ENCODE peak calls at places on chromosomes 3 and 15, in nine cellular contexts. J is left ventricle myocardium superior; D is activated naive CD4-positive, alpha-beta T cell treated with anti-CD3 and anti-CD28 coated beads, Interleukin-2, amount 50 U/mL, for 72 hours; L is aorta; K is activated CD8-positive, alpha-beta T cell treated with anti-CD3 and anti-CD28 coated beads for 36 hours; S is CD4-positive, CD25-positive, alpha-beta regulatory T cell; Z is central memory CD8-positive, alpha-beta T cell; A is RWPE2; X is mucosa of descending colon. N is an unnamed sample.

GRCh38 chr3:45974686-45975085 is 20.9 kb downstream of the FYCO1 start:
- ATAC-seq in Z (no peak), S (no peak), L (no peak), K (no peak), X (no peak), D (no peak), A (no peak), J (no peak), N (no peak)

GRCh38 chr3:32551496-32551895 is 19.2 kb downstream of the DYNC1LI1 start:
- ATAC-seq in S (no peak), D (no peak), Z (no peak), J (no peak), X (no peak), L (no peak), A (no peak), K (no peak), N (no peak)

GRCh38 chr15:92158426-92158825 is 235.3 kb upstream of the ST8SIA2 start:
- ATAC-seq in Z (no peak), A (peak), L (no peak), S (peak), K (peak), X (peak), J (no peak), D (peak), N (peak)

GRCh38 chr3:99505646-99506269 is 132.6 kb upstream of the COL8A1 start:
- ATAC-seq in J (peak), X (peak), L (peak), A (no peak), K (peak), Z (no peak), D (peak), S (peak), N (peak)

GRCh38 chr3:10950476-10951294 is 41.9 kb upstream of the SLC6A1 start:
- ATAC-seq in X (peak), L (no peak), S (no peak), A (peak), D (peak), Z (no peak), J (peak), K (no peak), N (no peak)

GRCh38 chr15:49270541-49271421 is 100.7 kb downstream of the GALK2 start:
- ATAC-seq in D (no peak), J (peak), A (no peak), L (peak), Z (no peak), X (no peak), K (no peak), S (no peak), N (peak)

GRCh38 chr15:71129660-71130059 is 14.4 kb downstream of the THSD4 start:
- ATAC-seq in D (no peak), K (no peak), L (no peak), A (peak), S (no peak), Z (no peak), J (no peak), X (peak), N (no peak)

GRCh38 chr15:55389276-55389631 is 18.9 kb downstream of the CCPG1 start:
- ATAC-seq in K (no peak), A (peak), Z (no peak), S (no peak), L (no peak), X (no peak), J (no peak), D (peak), N (peak)

GRCh38 chr3:183553263-183554026 is 2.1 kb downstream of the KLHL6 start:
- ATAC-seq in D (no peak), A (no peak), J (no peak), S (no peak), X (no peak), L (no peak), K (no peak), Z (no peak), N (no peak)

GRCh38 chr3:134874737-134875413 is 79.8 kb downstream of the EPHB1 start:
- ATAC-seq in Z (no peak), A (peak), D (no peak), J (no peak), X (no peak), L (no peak), K (no peak), S (no peak), N (no peak)

GRCh38 chr3:182803596-182803995 is 10.3 kb downstream of the ATP11B start:
- ATAC-seq in J (no peak), L (no peak), D (no peak), A (no peak), X (no peak), K (peak), S (no peak), Z (no peak), N (peak)

GRCh38 chr3:124760601-124761000 is 30.3 kb downstream of the UMPS start:
- ATAC-seq in A (peak), J (peak), K (no peak), D (no peak), Z (no peak), L (no peak), X (peak), S (no peak), N (no peak)

GRCh38 chr3:45946307-45946706 is 3.0 kb downstream of the CXCR6 start:
- ATAC-seq in K (no peak), J (no peak), S (no peak), A (no peak), X (peak), D (no peak), Z (no peak), L (no peak), N (no peak)

GRCh38 chr3:24548278-24548677 is 53.6 kb upstream of the THRB start:
- ATAC-seq in Z (no peak), D (no peak), X (no peak), A (no peak), S (no peak), J (peak), L (no peak), K (no peak), N (no peak)

GRCh38 chr15:51888593-51889195 is 59.2 kb downstream of the TMOD3 start:
- ATAC-seq in S (no peak), Z (no peak), A (peak), J (peak), D (no peak), L (no peak), K (no peak), X (peak), N (no peak)

GRCh38 chr3:89740029-89740880 is 632.8 kb downstream of the EPHA3 start:
- ATAC-seq in L (no peak), S (no peak), K (no peak), A (no peak), D (no peak), J (peak), Z (no peak), X (no peak), N (no peak)

GRCh38 chr15:25811481-25811906 is 51.6 kb downstream of the ATP10A start:
- ATAC-seq in S (no peak), L (no peak), A (no peak), D (peak), K (peak), Z (peak), X (peak), J (no peak), N (peak)

GRCh38 chr3:12280333-12280732 is 8.5 kb upstream of the PPARG start:
- ATAC-seq in Z (no peak), S (no peak), X (no peak), K (no peak), A (no peak), J (no peak), D (no peak), L (no peak), N (no peak)

GRCh38 chr3:197348014-197348413 is 49.6 kb upstream of the DLG1 start:
- ATAC-seq in L (no peak), K (no peak), S (no peak), Z (no peak), X (no peak), J (no peak), A (no peak), D (no peak), N (no peak)

GRCh38 chr15:64892850-64893403 is 18.8 kb upstream of the ANKDD1A start:
- ATAC-seq in K (peak), J (no peak), X (no peak), S (no peak), A (no peak), D (no peak), L (no peak), Z (no peak), N (peak)

GRCh38 chr3:109131276-109131675 is 5.2 kb upstream of the C3orf85 start:
- ATAC-seq in D (no peak), J (no peak), L (no peak), A (no peak), S (no peak), K (no peak), X (no peak), Z (no peak), N (no peak)

GRCh38 chr3:135788978-135789377 is 176.6 kb upstream of the PPP2R3A start:
- ATAC-seq in S (no peak), D (no peak), X (no peak), Z (no peak), A (no peak), K (no peak), J (no peak), L (no peak), N (no peak)

GRCh38 chr3:107375682-107376081 is 1.6 kb upstream of the CCDC54 start:
- ATAC-seq in L (no peak), X (no peak), Z (no peak), S (no peak), A (peak), J (no peak), D (no peak), K (no peak), N (no peak)

GRCh38 chr15:100501095-100501494 is 27.7 kb downstream of the CERS3 start:
- ATAC-seq in A (no peak), L (no peak), X (no peak), J (no peak), Z (no peak), D (no peak), S (no peak), K (no peak), N (no peak)

GRCh38 chr15:24986653-24987052 is 31.9 kb downstream of the SNRPN start:
- ATAC-seq in S (no peak), J (no peak), A (no peak), L (no peak), Z (no peak), K (no peak), D (no peak), X (no peak), N (no peak)

GRCh38 chr15:45431502-45431901 is 53.2 kb upstream of the GATM start:
- ATAC-seq in K (no peak), D (no peak), X (peak), S (no peak), J (no peak), L (no peak), Z (no peak), A (no peak), N (no peak)

GRCh38 chr3:41244620-41245336 is 45.5 kb downstream of the CTNNB1 start:
- ATAC-seq in L (no peak), A (peak), Z (no peak), K (no peak), X (peak), J (peak), D (no peak), S (peak), N (peak)

GRCh38 chr3:53153267-53153823 is 7.7 kb upstream of the PRKCD start:
- ATAC-seq in Z (no peak), K (no peak), L (no peak), X (no peak), J (no peak), S (no peak), A (no peak), D (no peak), N (no peak)

GRCh38 chr15:71940004-71940588 is 129.7 kb downstream of the NR2E3 start:
- ATAC-seq in L (no peak), S (no peak), Z (no peak), K (no peak), A (no peak), J (no peak), X (no peak), D (no peak), N (no peak)

GRCh38 chr15:38690737-38691332 is 126.2 kb upstream of the RASGRP1 start:
- ATAC-seq in L (peak), J (peak), S (peak), Z (no peak), D (peak), K (peak), X (peak), A (peak), N (no peak)

GRCh38 chr15:41032079-41032328 is 78.7 kb downstream of the CHAC1 start:
- ATAC-seq in K (no peak), Z (no peak), X (no peak), L (no peak), J (no peak), S (no peak), A (no peak), D (no peak), N (no peak)

GRCh38 chr3:141710888-141711616 is 27.0 kb upstream of the RNF7 start:
- ATAC-seq in K (no peak), S (no peak), J (no peak), L (peak), A (peak), D (no peak), Z (no peak), X (no peak), N (no peak)